ENCODE peak calls at places on chromosome 2, in five cellular contexts. M is RWPE1, K is tibial artery, S is HL-60, Q is H9. T is an unnamed sample.

GRCh38 chr2:13821255-13821880 is 811.1 kb upstream of the LRATD1 start:
- DNase-seq in M (no peak), K (no peak), S (no peak), Q (no peak), T (no peak)

GRCh38 chr2:203591642-203592041 is 56.5 kb upstream of the RAPH1 start:
- DNase-seq in M (no peak), K (no peak), S (no peak), Q (no peak), T (no peak)

GRCh38 chr2:40095003-40095402 is 315.9 kb upstream of the THUMPD2 start:
- DNase-seq in M (peak; percentile 40), K (no peak), S (no peak), Q (no peak), T (no peak)

GRCh38 chr2:45439788-45440773 is 171.0 kb downstream of the SRBD1 start:
- DNase-seq in M (no peak), K (no peak), S (no peak), Q (no peak), T (no peak)

GRCh38 chr2:157441072-157441454 is 2.8 kb downstream of the CYTIP start:
- DNase-seq in M (no peak), K (no peak), S (no peak), Q (no peak), T (peak; percentile 83)

GRCh38 chr2:32780961-32781360 is 153.1 kb downstream of the TTC27 start:
- DNase-seq in M (no peak), K (no peak), S (no peak), Q (no peak), T (no peak)

GRCh38 chr2:191571163-191571769 is 106.7 kb upstream of the NABP1 start:
- DNase-seq in M (peak; percentile 44), K (no peak), S (peak; percentile 47), Q (no peak), T (peak; percentile 69)

GRCh38 chr2:59339121-59339836 is 1098.2 kb upstream of the FANCL start:
- DNase-seq in M (no peak), K (no peak), S (no peak), Q (no peak), T (no peak)

GRCh38 chr2:218306184-218306920 is 14.0 kb upstream of the TMBIM1 start:
- DNase-seq in M (no peak), K (no peak), S (no peak), Q (no peak), T (no peak)

GRCh38 chr2:3302421-3302750 is 75.2 kb downstream of the EIPR1 start:
- DNase-seq in M (no peak), K (no peak), S (no peak), Q (no peak), T (no peak)

GRCh38 chr2:31886700-31887099 is 124.1 kb downstream of the MEMO1 start:
- DNase-seq in M (no peak), K (no peak), S (no peak), Q (peak; percentile 66), T (peak; percentile 13)

GRCh38 chr2:102048465-102048864 is 56.7 kb downstream of the IL1R2 start:
- DNase-seq in M (no peak), K (peak; percentile 88), S (no peak), Q (no peak), T (no peak)

GRCh38 chr2:263774-264492 is at the start of gene SH3YL1:
- DNase-seq in M (peak; percentile 50), K (no peak), S (no peak), Q (peak; percentile 59), T (peak; percentile 72)

GRCh38 chr2:43206602-43207001 is 19.8 kb downstream of the ZFP36L2 start:
- DNase-seq in M (no peak), K (no peak), S (no peak), Q (no peak), T (no peak)

GRCh38 chr2:118675531-118675930 is 171.9 kb downstream of the EN1 start:
- DNase-seq in M (no peak), K (peak; percentile 72), S (no peak), Q (no peak), T (no peak)
- H3K27ac ChIP-seq in M (no peak overlapping the region), K (no peak overlapping the region), S (no peak overlapping the region), Q (no peak overlapping the region), T (no peak overlapping the region)

GRCh38 chr2:200613692-200614091 is 27.9 kb downstream of the AOX1 start:
- DNase-seq in M (no peak), K (no peak), S (no peak), Q (no peak), T (no peak)
- H3K27ac ChIP-seq in M (no peak overlapping the region), K (no peak overlapping the region), S (no peak overlapping the region), Q (no peak overlapping the region), T (no peak overlapping the region)

DNA sequence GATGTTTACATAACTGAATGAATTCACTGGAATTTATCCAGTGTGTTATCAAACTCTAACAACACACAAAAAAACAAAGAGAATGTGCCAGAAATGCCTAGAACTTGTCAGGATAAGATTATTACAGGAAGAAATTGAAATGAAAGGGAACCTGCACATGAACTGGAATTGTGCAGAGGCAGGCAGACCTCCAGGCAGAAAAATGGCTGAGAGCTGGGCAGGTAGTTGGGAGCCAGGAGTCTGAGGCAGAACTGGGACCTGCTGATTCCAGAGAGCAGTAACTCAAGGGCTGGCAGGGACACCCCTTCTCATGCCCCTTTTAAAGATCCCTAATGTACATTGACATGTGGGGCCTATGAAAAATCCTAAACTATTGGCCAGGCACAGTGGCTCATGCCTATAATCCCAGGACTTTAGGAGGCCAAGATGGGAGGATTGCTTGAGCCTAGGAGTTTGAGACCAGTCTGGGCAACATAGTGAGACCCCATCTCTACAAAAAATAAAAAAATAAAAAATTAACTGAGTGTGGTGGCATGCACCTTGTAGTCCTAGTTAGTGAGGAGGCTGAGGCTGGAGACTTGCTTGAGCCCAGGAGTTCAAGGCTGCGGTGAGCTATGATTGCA is 674 bp upstream of the SP110 start:
- DNase-seq in M (peak; percentile 4), K (no peak), S (no peak), Q (no peak), T (no peak)
- H3K27ac ChIP-seq in M (peak overlapping the region; percentile 79), K (peak overlapping the region; percentile 77), S (peak overlapping the region; percentile 76), Q (no peak overlapping the region), T (peak overlapping the region; percentile 83)

GRCh38 chr2:27518782-27519113 is 22.1 kb downstream of the GCKR start:
- DNase-seq in M (no peak), K (no peak), S (no peak), Q (no peak), T (no peak)
- H3K27ac ChIP-seq in M (no peak overlapping the region), K (no peak overlapping the region), S (no peak overlapping the region), Q (no peak overlapping the region), T (no peak overlapping the region)

GRCh38 chr2:147547425-147547824 is 297.4 kb upstream of the ACVR2A start:
- DNase-seq in M (no peak), K (no peak), S (no peak), Q (no peak), T (no peak)

GRCh38 chr2:147548453-147548852 is 296.4 kb upstream of the ACVR2A start:
- DNase-seq in M (no peak), K (no peak), S (no peak), Q (no peak), T (no peak)

GRCh38 chr2:147543056-147543455 is 301.8 kb upstream of the ACVR2A start:
- DNase-seq in M (no peak), K (no peak), S (no peak), Q (no peak), T (no peak)

GRCh38 chr2:147549054-147549453 is 295.8 kb upstream of the ACVR2A start:
- DNase-seq in M (no peak), K (no peak), S (no peak), Q (no peak), T (no peak)

DNA sequence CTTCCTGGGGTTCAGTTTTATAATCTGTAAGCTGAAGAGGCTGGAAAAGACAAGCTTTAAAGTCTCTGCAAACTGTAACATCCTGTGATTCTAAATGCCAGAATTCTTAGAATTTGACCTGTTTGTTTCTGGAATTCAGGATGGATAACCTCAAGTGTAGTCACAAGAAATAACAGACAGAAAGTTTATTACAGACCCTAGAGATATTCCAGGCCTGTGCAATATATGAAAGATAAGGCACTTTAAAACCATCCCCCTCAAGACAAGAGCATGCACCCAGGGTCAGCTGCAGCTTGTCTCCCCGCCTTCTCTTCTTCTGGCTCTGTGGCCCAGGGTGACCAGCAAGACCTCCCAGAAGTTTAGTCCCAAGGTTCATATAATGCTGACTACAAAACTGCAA is 298.7 kb upstream of the ACVR2A start:
- DNase-seq in M (no peak), K (no peak), S (no peak), Q (no peak), T (no peak)
- H3K27ac ChIP-seq in M (no peak overlapping the region), K (no peak overlapping the region), S (no peak overlapping the region), Q (no peak overlapping the region), T (no peak overlapping the region)

GRCh38 chr2:17662723-17663122 is 90.9 kb downstream of the SMC6 start:
- DNase-seq in M (no peak), K (no peak), S (no peak), Q (no peak), T (no peak)
- H3K27ac ChIP-seq in M (no peak overlapping the region), K (no peak overlapping the region), S (no peak overlapping the region), Q (no peak overlapping the region), T (no peak overlapping the region)

DNA sequence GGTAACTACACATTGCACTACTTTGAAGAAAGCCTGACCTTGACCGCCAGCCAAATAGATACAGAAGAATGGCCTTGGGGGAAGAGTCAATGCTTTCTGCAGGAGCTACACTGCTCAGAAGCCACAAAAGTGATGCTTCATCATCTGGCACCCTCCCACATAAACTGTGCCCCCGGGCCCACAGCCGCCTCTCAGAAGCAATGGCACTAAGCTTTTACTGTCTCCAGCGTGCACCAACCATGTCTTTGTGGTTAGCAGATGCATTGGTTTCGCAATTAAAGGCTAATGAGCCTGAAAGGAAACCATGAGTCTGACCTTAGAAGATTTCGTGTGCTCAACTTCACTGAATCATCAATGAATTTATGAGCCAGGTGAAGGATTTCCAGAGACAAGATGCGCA is 209.4 kb upstream of the TRIB2 start:
- DNase-seq in M (peak; percentile 90), K (no peak), S (peak; percentile 95), Q (no peak), T (no peak)
- H3K27ac ChIP-seq in M (peak overlapping the region; percentile 68), K (no peak overlapping the region), S (no peak overlapping the region), Q (no peak overlapping the region), T (no peak overlapping the region)

GRCh38 chr2:135688002-135688401 is 53.7 kb upstream of the UBXN4 start:
- DNase-seq in M (no peak), K (no peak), S (no peak), Q (no peak), T (no peak)

GRCh38 chr2:135685361-135685760 is 56.3 kb upstream of the UBXN4 start:
- DNase-seq in M (no peak), K (no peak), S (no peak), Q (no peak), T (no peak)

GRCh38 chr2:135694711-135695110 is 46.9 kb upstream of the UBXN4 start:
- DNase-seq in M (no peak), K (no peak), S (no peak), Q (no peak), T (no peak)

GRCh38 chr2:135688978-135689377 is 52.7 kb upstream of the UBXN4 start:
- DNase-seq in M (no peak), K (no peak), S (no peak), Q (no peak), T (no peak)

GRCh38 chr2:135689679-135690078 is 52.0 kb upstream of the UBXN4 start:
- DNase-seq in M (no peak), K (no peak), S (no peak), Q (no peak), T (peak; percentile 16)
- H3K27ac ChIP-seq in M (no peak overlapping the region), K (no peak overlapping the region), S (no peak overlapping the region), Q (no peak overlapping the region), T (peak overlapping the region; percentile 65)